ENCODE peak calls at places on chromosomes 6 and 20, in five cellular contexts. W is activated CD4-positive, alpha-beta T cell treated with anti-CD3 and anti-CD28 coated beads for 48 hours; M is CD8-positive, alpha-beta T cell; G is stimulated activated CD4-positive, alpha-beta T cell treated with anti-CD3 and anti-CD28 coated beads, Interleukin-15, amount 100 ng/mL, for 24 hours; T is AG10803. B is an unnamed sample.

GRCh38 chr20:11044561-11044960 is 370.8 kb upstream of the JAG1 start:
- DNase-seq in T (no peak), M (no peak), W (no peak), G (no peak), B (no peak)

GRCh38 chr6:21931641-21932335 is 338.2 kb downstream of the SOX4 start:
- DNase-seq in W (no peak), M (no peak), T (peak), G (no peak), B (no peak)

GRCh38 chr6:45947807-45948206 is 67.9 kb downstream of the CLIC5 start:
- DNase-seq in M (no peak), T (no peak), W (no peak), G (no peak), B (no peak)

GRCh38 chr6:38671885-38672467 is 31.0 kb downstream of the GLO1 start:
- DNase-seq in T (peak), M (no peak), G (peak), W (peak), B (peak)

GRCh38 chr6:21739241-21739640 is 145.7 kb downstream of the SOX4 start:
- DNase-seq in G (no peak), W (no peak), M (no peak), T (no peak), B (no peak)

GRCh38 chr6:11493979-11494378 is 43.6 kb upstream of the TMEM170B start:
- DNase-seq in G (no peak), T (no peak), M (no peak), W (no peak), B (no peak)

GRCh38 chr6:111589366-111589765 is 16.3 kb downstream of the TRAF3IP2 start:
- DNase-seq in M (no peak), G (peak), T (peak), W (peak), B (no peak)

GRCh38 chr6:68559716-68560115 is 75.4 kb upstream of the ADGRB3 start:
- DNase-seq in M (no peak), G (no peak), T (no peak), W (no peak), B (peak)

GRCh38 chr6:44102527-44102926 is 24.7 kb downstream of the MRPL14 start:
- DNase-seq in T (no peak), G (no peak), M (no peak), W (no peak), B (no peak)

GRCh38 chr20:16280219-16280618 is 293.0 kb downstream of the KIF16B start:
- DNase-seq in G (no peak), M (no peak), T (no peak), W (no peak), B (no peak)